ENCODE peak calls at places on chromosomes 7 and 10, in nine cellular contexts. S is ascending aorta; J is heart right ventricle; K is H9; A is neuronal stem cell; L is HCT116; F is CD8-positive, alpha-beta T cell; V is lung; W is OCI-LY7. R is an unnamed sample.

GRCh38 chr10:28679941-28680752 is 2.8 kb downstream of the BAMBI start:
- DNase-seq in S (no peak), W (peak; percentile 35), A (no peak), F (no peak), K (no peak), V (no peak), J (no peak), L (no peak), R (no peak)

GRCh38 chr7:51366930-51367613 is 50.5 kb upstream of the COBL start:
- DNase-seq in J (no peak), W (peak; percentile 25), L (no peak), A (peak; percentile 54), K (peak; percentile 78), S (no peak), V (peak; percentile 38), F (no peak), R (no peak)

GRCh38 chr7:75772081-75773077 is at the start of gene CCL26:
- DNase-seq in W (no peak), V (peak; percentile 46), K (no peak), S (no peak), L (no peak), A (no peak), F (no peak), J (peak; percentile 29), R (no peak)

GRCh38 chr10:44725404-44725803 is 185.7 kb upstream of the TMEM72 start:
- DNase-seq in J (no peak), V (no peak), W (peak; percentile 24), S (no peak), K (no peak), A (no peak), F (no peak), L (no peak), R (no peak)

GRCh38 chr10:121694966-121695340 is 96.7 kb upstream of the FGFR2 start:
- DNase-seq in W (no peak), L (no peak), A (no peak), K (no peak), V (no peak), J (no peak), S (no peak), F (no peak), R (no peak)

GRCh38 chr7:13988765-13989137 is 715 bp downstream of the ETV1 start:
- DNase-seq in W (no peak), V (peak; percentile 41), J (no peak), L (no peak), F (no peak), S (no peak), K (peak; percentile 58), A (peak; percentile 50), R (no peak)

GRCh38 chr10:93386496-93387369 is 95.4 kb downstream of the MYOF start:
- DNase-seq in S (no peak), A (no peak), F (no peak), W (no peak), J (no peak), V (no peak), L (no peak), K (no peak), R (peak; percentile 16)

GRCh38 chr10:122068844-122069243 is 79.9 kb downstream of the TACC2 start:
- DNase-seq in K (no peak), W (no peak), V (no peak), A (no peak), S (no peak), J (no peak), L (no peak), F (no peak), R (no peak)

GRCh38 chr7:88357295-88357694 is 50.6 kb upstream of the STEAP4 start:
- DNase-seq in V (peak; percentile 71), L (no peak), A (no peak), K (no peak), W (no peak), J (peak; percentile 12), S (no peak), F (no peak), R (no peak)

GRCh38 chr10:7409732-7410168 is 1.1 kb downstream of the SFMBT2 start:
- DNase-seq in L (no peak), W (no peak), V (no peak), S (no peak), K (no peak), A (no peak), F (peak; percentile 13), J (no peak), R (peak; percentile 51)

GRCh38 chr10:6173203-6173602 is 29.5 kb upstream of the PFKFB3 start:
- DNase-seq in A (no peak), K (peak; percentile 63), S (no peak), V (no peak), J (no peak), L (no peak), W (peak; percentile 65), F (peak; percentile 62), R (peak; percentile 76)

GRCh38 chr10:60951272-60951724 is 7.3 kb upstream of the RHOBTB1 start:
- DNase-seq in K (no peak), S (no peak), J (no peak), A (no peak), L (no peak), W (no peak), V (no peak), F (no peak), R (no peak)

GRCh38 chr10:729213-729612 is 39.7 kb upstream of the DIP2C start:
- DNase-seq in K (no peak), L (no peak), F (no peak), V (no peak), J (no peak), W (no peak), S (no peak), A (no peak), R (no peak)

GRCh38 chr10:48364659-48365405 is 58.4 kb downstream of the MAPK8 start:
- DNase-seq in F (no peak), V (no peak), J (no peak), L (no peak), A (no peak), W (no peak), S (no peak), K (no peak), R (no peak)

GRCh38 chr10:70277396-70278030 is 6.3 kb downstream of the NPFFR1 start:
- DNase-seq in V (no peak), J (no peak), F (no peak), W (no peak), L (no peak), S (no peak), K (no peak), A (no peak), R (no peak)

GRCh38 chr7:146683439-146683838 is 566.8 kb downstream of the CNTNAP2 start:
- DNase-seq in K (no peak), W (no peak), J (no peak), V (no peak), S (no peak), A (no peak), L (no peak), F (no peak), R (no peak)

GRCh38 chr10:110871236-110872084 is at the start of gene PDCD4:
- DNase-seq in L (peak; percentile 95), F (peak; percentile 94), S (peak; percentile 99), A (peak; percentile 99), W (peak; percentile 93), K (peak; percentile 100), V (peak; percentile 99), J (peak; percentile 100), R (peak; percentile 91)

DNA sequence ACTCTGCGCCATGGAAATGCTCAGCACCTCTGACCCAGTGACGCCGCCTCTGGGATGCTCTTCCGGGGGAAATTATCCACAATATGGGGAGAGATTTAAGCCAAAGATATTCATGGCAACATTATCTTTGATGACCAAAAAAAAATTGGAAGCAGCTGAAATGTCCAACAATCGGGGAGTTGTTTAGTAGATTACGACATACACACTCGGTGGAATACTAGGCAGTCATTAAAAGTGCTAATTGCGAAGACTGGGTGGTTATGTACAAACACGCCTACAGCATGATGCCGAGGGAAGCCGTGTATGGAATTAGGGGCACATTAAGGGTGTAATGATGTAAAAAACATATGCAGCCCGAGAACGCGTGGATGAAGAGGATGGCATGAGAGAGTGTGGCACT is 75.2 kb downstream of the UNCX start:
- DNase-seq in K (no peak), L (no peak), S (no peak), W (no peak), J (no peak), V (no peak), A (no peak), F (no peak), R (no peak)
- H3K9me3 ChIP-seq in K (no peaks in the 10 kb centered on the region), L (no peaks in the 10 kb centered on the region), S (no peaks in the 10 kb centered on the region), W (no peaks in the 10 kb centered on the region), J (no peaks in the 10 kb centered on the region), V (peaks cover 9% of the 10 kb centered on the region), A (peaks cover 4% of the 10 kb centered on the region), F (no peaks in the 10 kb centered on the region), R (no peaks in the 10 kb centered on the region)

GRCh38 chr10:37638569-37638968 is 218.8 kb downstream of the ZNF248 start:
- DNase-seq in S (no peak), J (no peak), L (no peak), A (no peak), K (no peak), W (no peak), V (no peak), F (no peak), R (no peak)
- H3K9me3 ChIP-seq in S (no peaks in the 10 kb centered on the region), J (no peaks in the 10 kb centered on the region), L (peaks cover 2% of the 10 kb centered on the region), A (peaks cover 37% of the 10 kb centered on the region), K (peaks cover 57% of the 10 kb centered on the region), W (no peaks in the 10 kb centered on the region), V (peaks cover 28% of the 10 kb centered on the region), F (no peaks in the 10 kb centered on the region), R (no peaks in the 10 kb centered on the region)

DNA sequence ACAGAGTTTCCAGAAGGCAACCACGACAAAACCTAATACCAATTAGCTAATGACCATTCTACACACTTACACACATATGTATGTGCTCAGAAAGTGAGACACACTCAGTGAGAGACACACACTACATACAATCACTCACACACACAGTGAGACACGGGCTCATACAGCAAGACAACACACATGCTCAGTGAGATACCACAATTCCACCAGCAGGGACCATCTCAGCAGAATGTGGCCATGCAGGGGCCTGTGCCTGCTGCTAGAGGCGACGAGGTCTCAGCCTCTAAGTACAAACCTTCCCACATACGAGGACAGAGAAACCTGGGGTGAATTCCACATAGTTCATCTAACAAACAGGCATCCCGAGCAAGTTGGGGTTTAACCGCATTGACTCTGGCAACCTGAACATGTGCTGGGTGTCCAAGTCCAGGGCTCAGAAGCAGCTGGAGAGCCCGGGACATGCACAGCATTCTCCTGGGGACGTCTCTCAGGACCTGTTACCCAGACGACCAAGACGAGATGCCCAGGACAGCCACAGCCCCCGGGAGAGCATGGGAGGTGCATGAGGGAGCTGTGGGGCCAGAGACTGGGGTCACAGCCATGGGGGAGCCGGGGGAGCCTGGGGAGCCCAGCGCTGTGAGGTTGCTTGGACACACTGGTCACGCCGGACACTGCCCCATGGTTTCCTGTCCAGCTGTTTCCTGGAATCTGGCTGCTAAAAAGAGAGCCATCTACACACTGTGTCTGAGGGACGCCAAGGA is 523.6 kb downstream of the PTPRN2 start:
- DNase-seq in J (no peak), S (no peak), W (no peak), A (no peak), F (no peak), V (no peak), K (no peak), L (no peak), R (no peak)
- H3K9me3 ChIP-seq in J (no peaks in the 10 kb centered on the region), S (no peaks in the 10 kb centered on the region), W (no peaks in the 10 kb centered on the region), A (peaks cover 16% of the 10 kb centered on the region), F (no peaks in the 10 kb centered on the region), V (peaks cover 16% of the 10 kb centered on the region), K (peaks cover 12% of the 10 kb centered on the region), L (no peaks in the 10 kb centered on the region), R (no peaks in the 10 kb centered on the region)

GRCh38 chr10:131233611-131234258 is 77.8 kb downstream of the TCERG1L start:
- DNase-seq in A (no peak), L (no peak), F (no peak), V (no peak), J (no peak), S (no peak), K (no peak), W (no peak), R (no peak)
- H3K9me3 ChIP-seq in A (peaks cover 6% of the 10 kb centered on the region), L (no peaks in the 10 kb centered on the region), F (no peaks in the 10 kb centered on the region), V (peaks cover 4% of the 10 kb centered on the region), J (no peaks in the 10 kb centered on the region), S (no peaks in the 10 kb centered on the region), K (no peaks in the 10 kb centered on the region), W (no peaks in the 10 kb centered on the region), R (no peaks in the 10 kb centered on the region)